ENCODE peak calls at places on chromosomes 1 and 21, in ten cellular contexts. J, Z, B, N, Y, L, O, C, V and S are unnamed samples.

GRCh38 chr1:155186266-155186954 is 12.8 kb downstream of the TRIM46 start:
- DNase-seq in J (no peak), Z (no peak), B (no peak), N (peak; percentile 43), Y (no peak), L (no peak), O (no peak), C (no peak), V (no peak), S (no peak)

GRCh38 chr1:43277116-43277876 is 7.5 kb downstream of the TMEM125 start:
- DNase-seq in J (no peak), Z (no peak), B (no peak), N (no peak), Y (no peak), L (no peak), O (no peak), C (no peak), V (no peak), S (no peak)

GRCh38 chr1:243763806-243764205 is 86.2 kb downstream of the AKT3 start:
- DNase-seq in J (no peak), Z (peak; percentile 38), B (no peak), N (no peak), Y (no peak), L (no peak), O (no peak), C (no peak), V (no peak), S (no peak)

GRCh38 chr1:207084701-207085180 is 3.9 kb upstream of the C4BPB start:
- DNase-seq in J (peak; percentile 38), Z (peak; percentile 68), B (no peak), N (peak; percentile 58), Y (peak; percentile 57), L (peak; percentile 68), O (peak; percentile 77), C (peak; percentile 42), V (peak; percentile 65), S (peak; percentile 85)

GRCh38 chr1:40630488-40631223 is 34.8 kb downstream of the RIMS3 start:
- DNase-seq in J (no peak), Z (peak; percentile 60), B (no peak), N (no peak), Y (peak; percentile 28), L (peak; percentile 56), O (no peak), C (no peak), V (peak; percentile 42), S (peak; percentile 26)

GRCh38 chr1:67760030-67760821 is 73.0 kb downstream of the GNG12 start:
- DNase-seq in J (peak; percentile 51), Z (peak; percentile 45), B (no peak), N (peak; percentile 86), Y (peak; percentile 64), L (peak; percentile 52), O (peak; percentile 89), C (peak; percentile 42), V (peak; percentile 78), S (peak; percentile 70)

GRCh38 chr1:107777664-107778047 is 187.3 kb downstream of the VAV3 start:
- DNase-seq in J (no peak), Z (no peak), B (no peak), N (no peak), Y (no peak), L (no peak), O (no peak), C (no peak), V (no peak), S (no peak)

GRCh38 chr1:213247038-213247437 is 196.0 kb downstream of the RPS6KC1 start:
- DNase-seq in J (no peak), Z (no peak), B (no peak), N (no peak), Y (no peak), L (no peak), O (no peak), C (no peak), V (no peak), S (no peak)

GRCh38 chr1:206918076-206918475 is 3.7 kb downstream of the FCMR start:
- DNase-seq in J (no peak), Z (no peak), B (no peak), N (no peak), Y (no peak), L (no peak), O (no peak), C (no peak), V (no peak), S (no peak)

GRCh38 chr1:228457396-228458176 is 29.6 kb upstream of the RNF187 start:
- DNase-seq in J (peak; percentile 86), Z (peak; percentile 99), B (peak; percentile 96), N (peak; percentile 95), Y (peak; percentile 86), L (no peak), O (peak; percentile 98), C (peak; percentile 94), V (peak; percentile 90), S (peak; percentile 99)

GRCh38 chr1:66455446-66455845 is 78.5 kb upstream of the SGIP1 start:
- DNase-seq in J (no peak), Z (no peak), B (no peak), N (no peak), Y (no peak), L (no peak), O (no peak), C (no peak), V (no peak), S (no peak)

GRCh38 chr1:32215629-32216505 is 6.3 kb downstream of the TMEM234 start:
- DNase-seq in J (peak; percentile 54), Z (peak; percentile 62), B (no peak), N (peak; percentile 64), Y (peak; percentile 55), L (peak; percentile 68), O (peak; percentile 47), C (peak; percentile 54), V (peak; percentile 69), S (peak; percentile 65)

GRCh38 chr1:151511636-151512215 is 539 bp downstream of the CGN start:
- DNase-seq in J (no peak), Z (peak; percentile 67), B (no peak), N (peak; percentile 48), Y (peak; percentile 4), L (peak; percentile 38), O (no peak), C (peak; percentile 55), V (no peak), S (no peak)

GRCh38 chr1:41528106-41528505 is 43.6 kb upstream of the EDN2 start:
- DNase-seq in J (no peak), Z (no peak), B (no peak), N (no peak), Y (no peak), L (no peak), O (no peak), C (no peak), V (no peak), S (no peak)

GRCh38 chr1:226510453-226510852 is 38.1 kb upstream of the STUM start:
- DNase-seq in J (no peak), Z (peak; percentile 66), B (no peak), N (no peak), Y (no peak), L (no peak), O (peak; percentile 39), C (no peak), V (no peak), S (no peak)

GRCh38 chr1:221697924-221698425 is 43.9 kb downstream of the DUSP10 start:
- DNase-seq in J (no peak), Z (no peak), B (peak; percentile 72), N (no peak), Y (no peak), L (no peak), O (peak; percentile 39), C (no peak), V (no peak), S (peak; percentile 53)

GRCh38 chr21:34845521-34846213 is 176.9 kb downstream of the CLIC6 start:
- DNase-seq in J (no peak), Z (no peak), B (no peak), N (no peak), Y (peak; percentile 21), L (peak; percentile 49), O (peak; percentile 95), C (no peak), V (peak; percentile 79), S (peak; percentile 76)

GRCh38 chr1:87224209-87224608 is 104.5 kb upstream of the LMO4 start:
- DNase-seq in J (no peak), Z (no peak), B (peak; percentile 95), N (no peak), Y (no peak), L (no peak), O (peak; percentile 100), C (no peak), V (no peak), S (peak; percentile 89)

GRCh38 chr1:26283871-26284596 is 4.1 kb downstream of the SH3BGRL3 start:
- DNase-seq in J (no peak), Z (no peak), B (no peak), N (no peak), Y (no peak), L (no peak), O (no peak), C (no peak), V (no peak), S (no peak)